ENCODE peak calls at places on chromosomes 13 and 19, in four cellular contexts. One of them, this sample, is unnamed.

GRCh38 chr19:29528946-29529645 is 3.3 kb downstream of the VSTM2B start:
- ATAC-seq in thoracic aorta: no peak
- ATAC-seq in foreskin keratinocyte: no peak
- ATAC-seq in Panc1: no peak
- ATAC-seq in this sample: peak; percentile 3

GRCh38 chr19:38635483-38636399 is 11.7 kb upstream of the ACTN4 start:
- ATAC-seq in thoracic aorta: no peak
- ATAC-seq in foreskin keratinocyte: no peak
- ATAC-seq in Panc1: no peak
- ATAC-seq in this sample: no peak

GRCh38 chr13:30398601-30399072 is 23.7 kb upstream of the UBE2L5 start:
- ATAC-seq in Panc1: no peak
- ATAC-seq in thoracic aorta: no peak
- ATAC-seq in foreskin keratinocyte: no peak
- ATAC-seq in this sample: no peak

GRCh38 chr13:74299688-74300087 is 165.5 kb upstream of the KLF12 start:
- ATAC-seq in Panc1: no peak
- ATAC-seq in thoracic aorta: peak; percentile 50
- ATAC-seq in foreskin keratinocyte: no peak
- ATAC-seq in this sample: no peak

GRCh38 chr13:95862401-95862800 is 185.5 kb downstream of the DNAJC3 start:
- ATAC-seq in foreskin keratinocyte: no peak
- ATAC-seq in thoracic aorta: no peak
- ATAC-seq in Panc1: no peak
- ATAC-seq in this sample: no peak

GRCh38 chr13:109874444-109874920 is 88.1 kb upstream of the IRS2 start:
- ATAC-seq in Panc1: no peak
- ATAC-seq in foreskin keratinocyte: no peak
- ATAC-seq in thoracic aorta: no peak
- ATAC-seq in this sample: peak; percentile 6

GRCh38 chr19:30266687-30267086 is 105.5 kb upstream of the ZNF536 start:
- ATAC-seq in thoracic aorta: no peak
- ATAC-seq in Panc1: no peak
- ATAC-seq in foreskin keratinocyte: no peak
- ATAC-seq in this sample: no peak

GRCh38 chr13:54433511-54434206 is 1405.0 kb downstream of the OLFM4 start:
- ATAC-seq in Panc1: no peak
- ATAC-seq in thoracic aorta: no peak
- ATAC-seq in foreskin keratinocyte: no peak
- ATAC-seq in this sample: no peak

GRCh38 chr13:41502676-41503075 is 45.3 kb downstream of the RGCC start:
- ATAC-seq in foreskin keratinocyte: no peak
- ATAC-seq in Panc1: no peak
- ATAC-seq in thoracic aorta: no peak
- ATAC-seq in this sample: no peak

GRCh38 chr19:13002389-13002898 is 7.2 kb downstream of the NFIX start:
- ATAC-seq in thoracic aorta: peak; percentile 40
- ATAC-seq in Panc1: no peak
- ATAC-seq in foreskin keratinocyte: no peak
- ATAC-seq in this sample: no peak

GRCh38 chr13:113654591-113655357 is 3.2 kb downstream of the ATP4B start:
- ATAC-seq in thoracic aorta: no peak
- ATAC-seq in foreskin keratinocyte: no peak
- ATAC-seq in Panc1: no peak
- ATAC-seq in this sample: no peak

GRCh38 chr13:102347490-102347889 is 54.4 kb downstream of the FGF14 start:
- ATAC-seq in Panc1: no peak
- ATAC-seq in foreskin keratinocyte: no peak
- ATAC-seq in thoracic aorta: no peak
- ATAC-seq in this sample: no peak

GRCh38 chr19:31316201-31316951 is 32.9 kb downstream of the TSHZ3 start:
- ATAC-seq in thoracic aorta: no peak
- ATAC-seq in Panc1: no peak
- ATAC-seq in foreskin keratinocyte: no peak
- ATAC-seq in this sample: no peak

GRCh38 chr13:41458939-41459753 is 1.8 kb downstream of the RGCC start:
- ATAC-seq in foreskin keratinocyte: peak; percentile 49
- ATAC-seq in Panc1: peak; percentile 31
- ATAC-seq in thoracic aorta: no peak
- ATAC-seq in this sample: peak; percentile 22

GRCh38 chr19:3335431-3336350 is 30.7 kb upstream of the NFIC start:
- ATAC-seq in foreskin keratinocyte: no peak
- ATAC-seq in thoracic aorta: no peak
- ATAC-seq in Panc1: peak; percentile 62
- ATAC-seq in this sample: no peak

GRCh38 chr19:16575282-16575681 is 3.1 kb upstream of the SLC35E1 start:
- ATAC-seq in thoracic aorta: no peak
- ATAC-seq in Panc1: no peak
- ATAC-seq in foreskin keratinocyte: no peak
- ATAC-seq in this sample: no peak

GRCh38 chr13:44386932-44387556 is 13.4 kb downstream of the SERP2 start:
- ATAC-seq in thoracic aorta: no peak
- ATAC-seq in Panc1: no peak
- ATAC-seq in foreskin keratinocyte: no peak
- ATAC-seq in this sample: no peak

GRCh38 chr13:111145071-111145470 is 30.0 kb downstream of the ARHGEF7 start:
- ATAC-seq in foreskin keratinocyte: no peak
- ATAC-seq in thoracic aorta: no peak
- ATAC-seq in Panc1: no peak
- ATAC-seq in this sample: no peak

This sample was measured in SK-N-SH treated with all-trans-retinoic acid at 6 μM for 48 hours.